ENCODE peak calls at places on chromosomes 4 and X, in four cellular contexts. X is PC-3, I is GM23338, J is GM23248. T is an unnamed sample.
A peak's percentile ranks its signal among the peaks of the same experiment; 100 is the strongest.

GRCh38 chr4:1870578-1871443 is at the start of gene NSD2:
- DNase-seq in J (peak; percentile 98), I (peak; percentile 90), X (peak; percentile 86), T (peak; percentile 51)

GRCh38 chr4:125693233-125693632 is 378.5 kb downstream of the FAT4 start:
- DNase-seq in J (no peak), X (no peak), I (no peak), T (no peak)

GRCh38 chr4:48129307-48130014 is 4.6 kb downstream of the TXK start:
- DNase-seq in X (peak; percentile 3), J (no peak), I (peak; percentile 49), T (no peak)

GRCh38 chr4:19844436-19844835 is 407.3 kb upstream of the SLIT2 start:
- DNase-seq in J (no peak), X (no peak), I (no peak), T (no peak)

GRCh38 chr4:136741468-136741867 is 790.8 kb downstream of the PCDH18 start:
- DNase-seq in J (no peak), I (no peak), X (peak; percentile 57), T (no peak)

GRCh38 chr4:145178740-145179139 is 1.6 kb downstream of the OTUD4 start:
- DNase-seq in I (no peak), X (no peak), J (no peak), T (no peak)

GRCh38 chr4:124873361-124874171 is 161.0 kb upstream of the ANKRD50 start:
- DNase-seq in I (peak; percentile 82), J (no peak), X (no peak), T (no peak)

GRCh38 chr4:102694791-102695190 is 66.0 kb downstream of the MANBA start:
- DNase-seq in I (no peak), X (peak; percentile 57), J (no peak), T (no peak)

GRCh38 chr4:183738081-183738673 is 79.1 kb downstream of the TRAPPC11 start:
- DNase-seq in X (peak; percentile 94), I (no peak), J (peak; percentile 90), T (peak; percentile 51)

GRCh38 chr4:8901335-8901734 is 29.7 kb upstream of the HMX1 start:
- DNase-seq in J (no peak), I (no peak), X (no peak), T (no peak)

GRCh38 chrX:70196961-70197805 is 19.9 kb downstream of the DGAT2L6 start:
- DNase-seq in J (peak; percentile 54), X (peak; percentile 88), I (peak; percentile 79), T (peak; percentile 54)

GRCh38 chr4:88526221-88526815 is 2.7 kb upstream of the PYURF start:
- DNase-seq in X (peak; percentile 53), J (peak; percentile 58), I (peak; percentile 42), T (peak; percentile 53)

GRCh38 chr4:137819964-137820383 is 287.7 kb upstream of the PCDH18 start:
- DNase-seq in X (peak; percentile 65), I (peak; percentile 81), J (peak; percentile 64), T (peak; percentile 12)

GRCh38 chrX:118189628-118190027 is 73.0 kb upstream of the KLHL13 start:
- DNase-seq in J (no peak), I (peak; percentile 11), X (no peak), T (no peak)

GRCh38 chrX:111376486-111376885 is 35.5 kb downstream of the DCX start:
- DNase-seq in I (no peak), J (no peak), X (no peak), T (no peak)

GRCh38 chrX:40096395-40097091 is 1.2 kb downstream of the BCOR start:
- DNase-seq in J (peak; percentile 64), I (no peak), X (peak; percentile 35), T (no peak)

GRCh38 chr4:85779165-85779564 is 304.2 kb downstream of the ARHGAP24 start:
- DNase-seq in X (peak; percentile 24), I (no peak), J (peak; percentile 80), T (no peak)

GRCh38 chrX:144946696-144947095 is 300.6 kb upstream of the SPANXN1 start:
- DNase-seq in I (no peak), J (no peak), X (no peak), T (no peak)

GRCh38 chr4:180058731-180059215 is 2184.4 kb upstream of the TENM3 start:
- DNase-seq in I (peak; percentile 89), X (peak; percentile 3), J (peak; percentile 44), T (no peak)

GRCh38 chr4:7699040-7699439 is 240.6 kb downstream of the AFAP1 start:
- DNase-seq in J (peak; percentile 93), X (no peak), I (no peak), T (no peak)

GRCh38 chrX:53186363-53186762 is 38.6 kb downstream of the KDM5C start:
- DNase-seq in X (peak; percentile 79), J (peak; percentile 64), I (no peak), T (peak; percentile 33)

GRCh38 chr4:99968330-99968729 is 18.3 kb upstream of the H2AZ1 start:
- DNase-seq in I (peak; percentile 4), J (peak; percentile 80), X (peak; percentile 49), T (no peak)

GRCh38 chr4:130197946-130198345 is 1102.0 kb downstream of the C4orf33 start:
- DNase-seq in I (no peak), X (no peak), J (no peak), T (no peak)

DNA sequence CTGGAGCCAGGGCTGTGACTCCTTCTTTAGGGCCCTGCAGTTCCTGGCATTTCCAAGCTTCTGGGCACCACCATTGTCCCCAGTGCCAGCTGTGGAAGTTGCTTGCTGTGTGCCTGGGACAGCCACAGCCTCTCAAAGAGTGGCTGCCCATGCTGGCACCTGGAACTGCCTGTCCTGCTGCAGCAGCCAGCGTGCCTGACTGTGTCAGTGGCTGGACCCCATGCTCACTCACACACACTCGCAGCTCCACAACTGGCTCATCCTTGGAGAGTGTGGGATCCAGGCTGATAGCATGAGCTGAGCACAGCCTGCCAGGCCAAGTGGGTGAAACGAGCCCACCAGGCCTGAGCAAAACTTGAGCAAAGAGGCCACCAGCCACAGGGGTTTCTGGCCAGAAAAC is 1107.6 kb downstream of the C4orf33 start:
- DNase-seq in I (no peak), J (no peak), X (no peak), T (no peak)
- H3K9me2 ChIP-seq in I (no peaks in the 10 kb centered on the region), J (no peaks in the 10 kb centered on the region), X (no peaks in the 10 kb centered on the region), T (no peaks in the 10 kb centered on the region)

DNA sequence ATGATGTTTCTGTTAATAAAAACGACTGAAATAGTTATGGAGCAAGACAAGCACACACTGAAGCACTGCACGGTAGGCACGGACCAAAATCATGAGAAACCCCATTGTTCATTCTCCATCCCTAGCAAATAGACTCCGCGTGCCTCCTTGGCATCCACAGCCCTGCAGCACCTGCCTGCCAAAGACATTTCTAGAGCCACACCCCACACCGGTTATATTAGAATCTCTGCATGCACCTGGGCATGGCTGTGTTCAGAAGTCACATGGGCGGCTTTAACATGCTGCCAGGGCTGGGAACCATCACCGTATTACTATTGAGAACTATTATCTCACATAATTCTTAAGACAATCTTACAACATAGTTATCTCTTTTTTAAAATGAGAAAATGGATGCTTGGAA is 5.9 kb downstream of the PDLIM3 start:
- DNase-seq in J (no peak), X (no peak), I (no peak), T (no peak)
- H3K27ac ChIP-seq in J (no peak overlapping the region), X (no peak overlapping the region), I (no peak overlapping the region), T (no peak overlapping the region)

GRCh38 chr4:162706677-162707076 is 460.0 kb downstream of the NAF1 start:
- DNase-seq in J (no peak), I (no peak), X (no peak), T (no peak)
- H3K9me2 ChIP-seq in J (no peaks in the 10 kb centered on the region), I (no peaks in the 10 kb centered on the region), X (no peaks in the 10 kb centered on the region), T (no peaks in the 10 kb centered on the region)

DNA sequence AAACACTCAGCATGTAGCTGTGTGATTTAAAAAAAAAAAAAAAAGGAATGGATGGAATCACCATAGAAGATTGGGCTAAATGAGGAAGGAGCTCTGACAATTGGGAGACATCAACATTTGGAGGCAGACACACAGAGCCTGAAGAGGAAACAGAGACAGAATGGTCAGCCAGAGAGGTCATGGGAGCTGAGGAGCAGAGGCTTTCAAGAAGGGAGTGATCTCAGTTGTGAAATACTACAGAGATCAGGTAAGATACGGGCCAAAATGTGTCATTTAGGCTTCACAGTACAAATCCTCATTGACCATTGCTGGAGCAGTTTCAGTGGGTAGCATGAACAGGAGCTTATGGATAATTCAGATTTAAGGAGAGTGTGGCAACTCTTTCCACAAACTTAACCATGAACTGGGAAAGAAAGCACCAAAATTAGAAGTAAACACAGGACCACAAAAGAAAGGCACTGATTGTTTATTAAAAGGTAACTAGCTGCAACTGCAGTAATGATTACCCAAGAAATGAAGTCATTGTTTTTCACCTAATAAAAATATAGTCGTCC is 203.3 kb downstream of the DHX15 start:
- DNase-seq in I (no peak), J (no peak), X (no peak), T (no peak)
- H3K27ac ChIP-seq in I (no peak overlapping the region), J (no peak overlapping the region), X (no peak overlapping the region), T (no peak overlapping the region)

DNA sequence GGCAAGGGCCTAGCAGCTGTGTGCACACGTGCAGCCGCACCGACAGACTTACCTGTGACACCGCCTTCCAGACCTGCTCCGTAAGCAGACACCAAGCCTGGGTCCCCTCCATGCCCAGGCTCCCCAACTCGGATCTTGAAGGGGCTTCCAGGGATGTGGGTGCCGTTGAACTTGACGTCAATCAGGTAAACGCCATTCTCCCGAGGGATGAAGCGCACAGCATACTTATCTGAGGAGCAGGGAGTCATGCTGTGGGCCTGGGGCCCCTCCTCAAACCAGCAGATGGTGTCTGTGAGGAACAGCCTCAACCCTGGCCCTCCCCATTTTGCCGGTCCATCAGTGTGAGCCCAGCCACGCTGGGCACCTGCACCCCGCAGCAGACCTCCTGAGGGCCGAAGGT is 24.5 kb downstream of the FLNA start:
- DNase-seq in J (peak; percentile 0), I (no peak), X (no peak), T (peak; percentile 3)
- H3K9me2 ChIP-seq in J (no peaks in the 10 kb centered on the region), I (no peaks in the 10 kb centered on the region), X (no peaks in the 10 kb centered on the region), T (no peaks in the 10 kb centered on the region)

GRCh38 chr4:6449746-6450369 is 22.6 kb downstream of the PPP2R2C start:
- DNase-seq in X (no peak), I (no peak), J (no peak), T (no peak)

GRCh38 chr4:6450709-6451108 is 21.7 kb downstream of the PPP2R2C start:
- DNase-seq in I (no peak), X (no peak), J (no peak), T (no peak)

GRCh38 chr4:6447561-6448290 is 24.7 kb downstream of the PPP2R2C start:
- DNase-seq in I (no peak), J (no peak), X (no peak), T (no peak)

GRCh38 chr4:6448476-6449170 is 23.8 kb downstream of the PPP2R2C start:
- DNase-seq in J (no peak), I (no peak), X (no peak), T (no peak)

GRCh38 chr4:6449335-6449734 is 23.1 kb downstream of the PPP2R2C start:
- DNase-seq in X (no peak), I (no peak), J (no peak), T (no peak)
- H3K27ac ChIP-seq in X (no peak overlapping the region), I (no peak overlapping the region), J (no peak overlapping the region), T (no peak overlapping the region)

T was measured in PC-9.